ENCODE peak calls at places on chromosome 5, in five cellular contexts. H is GM18507, R is KBM-7, B is bronchial epithelial cell, W is SJSA1. L is an unnamed sample.
A peak's percentile ranks its signal among the peaks of the same experiment; 100 is the strongest.

GRCh38 chr5:54725391-54726280 is 208.1 kb downstream of the SNX18 start:
- DNase-seq in H (no peak), R (no peak), B (peak; percentile 77), W (peak; percentile 56), L (no peak)

GRCh38 chr5:134227259-134227658 is 1.4 kb upstream of the PPP2CA start:
- DNase-seq in H (no peak), R (peak; percentile 10), B (peak; percentile 43), W (no peak), L (no peak)

GRCh38 chr5:14342306-14342705 is 199.2 kb downstream of the TRIO start:
- DNase-seq in H (no peak), R (no peak), B (no peak), W (no peak), L (no peak)

GRCh38 chr5:55509768-55510522 is 24.8 kb downstream of the PLPP1 start:
- DNase-seq in H (no peak), R (no peak), B (peak; percentile 28), W (no peak), L (no peak)

GRCh38 chr5:140108093-140109049 is 5.5 kb upstream of the PURA start:
- DNase-seq in H (no peak), R (peak; percentile 42), B (peak; percentile 62), W (no peak), L (no peak)

GRCh38 chr5:143699121-143699520 is 112.8 kb upstream of the HMHB1 start:
- DNase-seq in H (no peak), R (no peak), B (peak; percentile 30), W (no peak), L (no peak)

GRCh38 chr5:141850786-141851185 is 27.4 kb downstream of the PCDH1 start:
- DNase-seq in H (no peak), R (no peak), B (no peak), W (no peak), L (no peak)

GRCh38 chr5:161286066-161286655 is 260.4 kb downstream of the GABRB2 start:
- DNase-seq in H (peak; percentile 15), R (no peak), B (no peak), W (no peak), L (no peak)

GRCh38 chr5:119347996-119348395 is 7.8 kb upstream of the TNFAIP8 start:
- DNase-seq in H (no peak), R (no peak), B (no peak), W (no peak), L (no peak)

GRCh38 chr5:53642006-53642405 is 81.6 kb downstream of the NDUFS4 start:
- DNase-seq in H (no peak), R (peak; percentile 8), B (peak; percentile 62), W (no peak), L (no peak)